ENCODE peak calls at places on chromosomes 7 and 10, in six cellular contexts. Q is Panc1, H is HCT116, W is GM12878, S is A549, R is K562. A is an unnamed sample.

GRCh38 chr7:66627876-66628360 is 763 bp upstream of the KCTD7 start:
- DNase-seq in R (no peak), Q (no peak), S (no peak), H (no peak), W (no peak), A (peak; percentile 29)

GRCh38 chr7:18495412-18496335 is at the start of gene HDAC9:
- DNase-seq in W (peak; percentile 56), R (no peak), Q (no peak), S (no peak), H (no peak), A (no peak)

GRCh38 chr7:1087952-1088920 is at the start of gene GPER1:
- DNase-seq in H (peak; percentile 12), W (no peak), Q (no peak), R (no peak), S (no peak), A (no peak)

GRCh38 chr7:129163875-129164544 is 19.5 kb downstream of the TSPAN33 start:
- DNase-seq in W (no peak), R (peak; percentile 67), Q (peak; percentile 27), S (peak; percentile 66), H (peak; percentile 36), A (peak; percentile 11)

GRCh38 chr10:29811751-29812427 is 177.1 kb upstream of the SVIL start:
- DNase-seq in R (no peak), Q (peak; percentile 55), H (no peak), S (peak; percentile 89), W (no peak), A (no peak)

GRCh38 chr7:151081170-151082101 is 827 bp upstream of the FASTK start:
- DNase-seq in S (peak; percentile 46), W (no peak), Q (no peak), R (peak; percentile 54), H (no peak), A (no peak)

GRCh38 chr7:26443761-26444160 is 152.1 kb downstream of the SNX10 start:
- DNase-seq in W (no peak), H (no peak), R (no peak), S (no peak), Q (no peak), A (no peak)

GRCh38 chr7:27128776-27129728 is 1.5 kb downstream of the HOXA4 start:
- DNase-seq in H (no peak), W (no peak), S (no peak), Q (no peak), R (no peak), A (no peak)

GRCh38 chr10:55400075-55400474 is 599.0 kb upstream of the PCDH15 start:
- DNase-seq in W (no peak), Q (no peak), S (no peak), H (no peak), R (no peak), A (no peak)

GRCh38 chr7:149680316-149681025 is 92.9 kb downstream of the ZNF467 start:
- DNase-seq in R (no peak), S (no peak), Q (no peak), H (no peak), W (no peak), A (no peak)

GRCh38 chr7:76066716-76067503 is 19.0 kb downstream of the MDH2 start:
- DNase-seq in W (no peak), Q (no peak), H (no peak), R (no peak), S (no peak), A (no peak)

GRCh38 chr10:74500806-74501205 is 325.6 kb upstream of the KAT6B start:
- DNase-seq in S (no peak), W (no peak), R (no peak), Q (no peak), H (no peak), A (no peak)

GRCh38 chr7:99498546-99498944 is 1.5 kb downstream of the ZNF394 start:
- DNase-seq in Q (no peak), S (no peak), W (no peak), H (no peak), R (no peak), A (no peak)

GRCh38 chr10:116636976-116637375 is 16.2 kb downstream of the PNLIPRP2 start:
- DNase-seq in S (no peak), Q (no peak), W (no peak), H (no peak), R (no peak), A (no peak)

GRCh38 chr10:99872367-99873162 is 90.1 kb downstream of the ABCC2 start:
- DNase-seq in R (no peak), Q (no peak), H (no peak), S (peak; percentile 26), W (no peak), A (no peak)

GRCh38 chr10:6279540-6280267 is 77.0 kb downstream of the PFKFB3 start:
- DNase-seq in W (no peak), R (no peak), Q (no peak), H (peak; percentile 61), S (peak; percentile 98), A (no peak)

GRCh38 chr10:111370101-111370500 is 293.3 kb downstream of the ADRA2A start:
- DNase-seq in S (no peak), W (no peak), R (no peak), Q (no peak), H (no peak), A (no peak)

GRCh38 chr10:80503584-80504157 is 34.0 kb upstream of the SH2D4B start:
- DNase-seq in S (no peak), W (no peak), H (no peak), R (no peak), Q (no peak), A (no peak)

GRCh38 chr10:17652585-17652984 is 8.6 kb downstream of the STAM start:
- DNase-seq in H (no peak), Q (no peak), S (no peak), R (no peak), W (no peak), A (no peak)

GRCh38 chr10:120824864-120825263 is 26.3 kb upstream of the WDR11 start:
- DNase-seq in H (peak; percentile 54), R (peak; percentile 14), S (peak; percentile 48), Q (peak; percentile 8), W (no peak), A (no peak)

GRCh38 chr10:82742901-82743300 is 867.9 kb downstream of the NRG3 start:
- DNase-seq in W (no peak), H (no peak), R (no peak), S (no peak), Q (no peak), A (no peak)

GRCh38 chr10:78802866-78803265 is 265.9 kb upstream of the ZMIZ1 start:
- DNase-seq in Q (no peak), H (no peak), S (no peak), W (no peak), R (no peak), A (no peak)

DNA sequence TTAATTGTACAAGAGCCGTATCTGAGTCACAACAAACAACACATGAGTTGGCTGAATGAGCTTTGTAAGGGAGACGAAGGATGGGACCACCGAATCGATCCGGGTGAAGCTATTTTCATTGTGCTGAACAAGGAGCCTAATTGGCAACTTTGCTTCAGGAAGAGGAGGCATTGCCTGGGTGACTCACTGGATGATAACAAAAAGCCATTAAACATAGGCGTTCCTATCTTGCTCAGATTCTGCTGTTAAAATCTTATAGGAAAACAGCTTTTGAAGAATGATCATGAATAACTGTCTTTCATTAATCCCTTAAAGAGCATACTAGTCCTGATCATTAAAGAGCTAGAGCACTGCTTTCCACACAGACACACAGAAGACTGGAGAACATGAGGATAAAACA is 174.2 kb upstream of the IMMP2L start:
- DNase-seq in W (no peak), H (no peak), Q (no peak), S (no peak), R (no peak), A (no peak)
- TF ChIP-seq REST in W (no peak), H (no peak), Q (no peak), S (no peak), R (no peak), A (no peak)

GRCh38 chr10:129203819-129204218 is 263.2 kb upstream of the MGMT start:
- DNase-seq in S (no peak), Q (no peak), H (no peak), R (no peak), W (no peak), A (no peak)
- TF ChIP-seq REST in S (no peak), Q (no peak), H (no peak), R (no peak), W (no peak), A (no peak)

DNA sequence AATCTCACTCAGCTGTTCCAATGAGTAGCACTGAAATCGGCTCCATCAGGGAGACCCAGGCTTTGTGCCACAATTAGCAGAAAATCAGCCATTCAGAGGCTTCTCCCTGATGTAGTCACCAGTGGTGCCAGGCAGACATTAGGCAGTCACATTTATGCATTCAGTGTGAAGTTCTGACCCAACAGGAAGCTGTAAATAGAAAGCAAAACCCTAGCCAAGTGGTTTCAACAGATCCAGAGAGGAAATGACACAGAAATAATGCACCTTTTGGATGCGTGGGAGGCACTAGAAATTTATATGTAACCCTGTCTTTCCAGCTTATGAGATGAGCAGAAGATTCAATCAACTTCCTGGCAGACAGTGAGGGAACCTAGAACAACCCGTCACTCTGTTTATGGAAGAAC is 186.4 kb downstream of the PDE1C start:
- DNase-seq in R (no peak), W (no peak), H (no peak), S (peak; percentile 49), Q (no peak), A (peak; percentile 34)
- TF ChIP-seq REST in R (no peak), W (no peak), H (no peak), S (no peak), Q (no peak), A (no peak)

GRCh38 chr7:23347682-23348180 is 48.6 kb downstream of the MALSU1 start:
- DNase-seq in W (no peak), S (peak; percentile 60), Q (peak; percentile 85), H (peak; percentile 59), R (peak; percentile 56), A (no peak)
- TF ChIP-seq REST in W (no peak), S (no peak), Q (no peak), H (no peak), R (no peak), A (no peak)

GRCh38 chr10:131561897-131562296 is 250.4 kb upstream of the TCERG1L start:
- DNase-seq in W (no peak), H (no peak), S (no peak), Q (no peak), R (no peak), A (no peak)
- TF ChIP-seq REST in W (no peak), H (no peak), S (no peak), Q (no peak), R (no peak), A (no peak)

GRCh38 chr7:135771961-135772638 is 23.5 kb upstream of the FAM180A start:
- DNase-seq in Q (no peak), W (no peak), R (no peak), S (no peak), H (no peak), A (no peak)
- TF ChIP-seq REST in Q (no peak), W (no peak), R (no peak), S (no peak), H (no peak), A (no peak)

A was measured in HL-60.